ENCODE peak calls at places on chromosomes 6 and 20, in ten cellular contexts. Y, I, E, A, S, X, P, T, U and V are unnamed samples.

GRCh38 chr6:31858707-31859106 is 3.9 kb downstream of the NEU1 start:
- DNase-seq in Y (no peak), I (no peak), E (no peak), A (no peak), S (no peak), X (no peak), P (no peak), T (no peak), U (peak; percentile 2), V (no peak)

GRCh38 chr6:163231356-163232014 is 183.0 kb upstream of the QKI start:
- DNase-seq in Y (no peak), I (no peak), E (no peak), A (no peak), S (no peak), X (no peak), P (peak; percentile 52), T (no peak), U (no peak), V (no peak)

GRCh38 chr6:140494321-140495085 is 1120.1 kb upstream of the CITED2 start:
- DNase-seq in Y (no peak), I (no peak), E (no peak), A (peak; percentile 24), S (no peak), X (peak; percentile 35), P (no peak), T (no peak), U (no peak), V (no peak)

GRCh38 chr6:85452441-85452881 is 2.6 kb downstream of the NT5E start:
- DNase-seq in Y (no peak), I (no peak), E (no peak), A (peak; percentile 68), S (no peak), X (no peak), P (no peak), T (no peak), U (no peak), V (no peak)

GRCh38 chr20:52799130-52799529 is 173.0 kb upstream of the TSHZ2 start:
- DNase-seq in Y (no peak), I (no peak), E (no peak), A (no peak), S (no peak), X (no peak), P (no peak), T (no peak), U (no peak), V (no peak)

GRCh38 chr20:46721476-46721875 is 12.0 kb downstream of the SLC2A10 start:
- DNase-seq in Y (no peak), I (no peak), E (no peak), A (no peak), S (no peak), X (no peak), P (no peak), T (no peak), U (no peak), V (no peak)

GRCh38 chr6:157030756-157031155 is 253.6 kb downstream of the ARID1B start:
- DNase-seq in Y (no peak), I (no peak), E (no peak), A (no peak), S (no peak), X (no peak), P (no peak), T (no peak), U (no peak), V (no peak)

GRCh38 chr20:51541189-51542032 is 1.1 kb downstream of the NFATC2 start:
- DNase-seq in Y (no peak), I (peak; percentile 72), E (peak; percentile 35), A (peak; percentile 32), S (no peak), X (no peak), P (peak; percentile 85), T (peak; percentile 81), U (peak; percentile 83), V (peak; percentile 29)

GRCh38 chr6:21935561-21936028 is 342.0 kb downstream of the SOX4 start:
- DNase-seq in Y (peak; percentile 27), I (peak; percentile 68), E (peak; percentile 29), A (peak; percentile 72), S (no peak), X (peak; percentile 69), P (no peak), T (peak; percentile 79), U (no peak), V (peak; percentile 87)

GRCh38 chr6:33004940-33005339 is 4.5 kb downstream of the HLA-DOA start:
- DNase-seq in Y (no peak), I (no peak), E (no peak), A (no peak), S (no peak), X (no peak), P (no peak), T (no peak), U (no peak), V (no peak)

GRCh38 chr6:33000053-33000452 is 9.3 kb downstream of the HLA-DOA start:
- DNase-seq in Y (peak; percentile 66), I (peak; percentile 77), E (no peak), A (no peak), S (no peak), X (peak; percentile 64), P (peak; percentile 51), T (peak; percentile 88), U (peak; percentile 39), V (peak; percentile 93)

DNA sequence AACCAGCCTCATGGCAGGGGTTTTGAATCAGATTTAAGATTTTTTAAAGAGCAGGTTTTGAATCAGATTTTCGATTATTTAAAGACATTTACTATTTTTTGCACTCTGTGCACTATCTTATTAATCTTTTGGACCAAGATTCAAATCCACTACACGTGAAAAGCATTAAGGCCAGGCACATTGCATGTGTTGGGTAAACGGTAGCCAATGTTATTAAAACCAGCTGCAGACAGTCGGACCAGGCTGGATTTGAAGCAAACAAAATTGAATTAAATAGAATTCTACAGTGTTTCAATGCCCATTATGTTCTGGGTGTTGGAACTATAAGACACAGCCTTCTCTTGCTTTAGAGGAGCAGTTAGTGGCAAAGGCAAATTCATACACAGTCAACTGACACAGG is 7.7 kb downstream of the HLA-DOA start:
- DNase-seq in Y (no peak), I (no peak), E (no peak), A (no peak), S (peak; percentile 63), X (no peak), P (no peak), T (no peak), U (no peak), V (no peak)
- H2AFZ ChIP-seq in Y (no peak overlapping the region), I (no peak overlapping the region), E (no peak overlapping the region), A (no peak overlapping the region), S (no peak overlapping the region), X (no peak overlapping the region), P (no peak overlapping the region), T (no peak overlapping the region), U (no peak overlapping the region), V (no peak overlapping the region)

GRCh38 chr6:148465654-148466053 is 123.0 kb downstream of the SASH1 start:
- DNase-seq in Y (no peak), I (no peak), E (no peak), A (no peak), S (no peak), X (no peak), P (no peak), T (peak; percentile 42), U (no peak), V (no peak)
- H3K27ac ChIP-seq in Y (no peak overlapping the region), I (no peak overlapping the region), E (no peak overlapping the region), A (no peak overlapping the region), S (no peak overlapping the region), X (no peak overlapping the region), P (no peak overlapping the region), T (no peak overlapping the region), U (no peak overlapping the region), V (no peak overlapping the region)

GRCh38 chr20:20547221-20547875 is 165.1 kb downstream of the RALGAPA2 start:
- DNase-seq in Y (no peak), I (peak; percentile 19), E (no peak), A (peak; percentile 5), S (no peak), X (peak; percentile 54), P (no peak), T (peak; percentile 36), U (peak; percentile 28), V (no peak)
- H3K9me2 ChIP-seq in Y (no peaks in the 10 kb centered on the region), I (no peaks in the 10 kb centered on the region), E (no peaks in the 10 kb centered on the region), A (no peaks in the 10 kb centered on the region), S (no peaks in the 10 kb centered on the region), X (no peaks in the 10 kb centered on the region), P (no peaks in the 10 kb centered on the region), T (no peaks in the 10 kb centered on the region), U (no peaks in the 10 kb centered on the region), V (no peaks in the 10 kb centered on the region)

GRCh38 chr6:159819932-159820640 is 20.0 kb downstream of the PNLDC1 start:
- DNase-seq in Y (no peak), I (peak; percentile 54), E (no peak), A (no peak), S (no peak), X (no peak), P (peak; percentile 74), T (no peak), U (no peak), V (no peak)
- H2AFZ ChIP-seq in Y (no peak overlapping the region), I (peak overlapping the region; percentile 78), E (no peak overlapping the region), A (no peak overlapping the region), S (peak overlapping the region; percentile 22), X (no peak overlapping the region), P (peak overlapping the region; percentile 58), T (no peak overlapping the region), U (no peak overlapping the region), V (peak overlapping the region; percentile 74)

DNA sequence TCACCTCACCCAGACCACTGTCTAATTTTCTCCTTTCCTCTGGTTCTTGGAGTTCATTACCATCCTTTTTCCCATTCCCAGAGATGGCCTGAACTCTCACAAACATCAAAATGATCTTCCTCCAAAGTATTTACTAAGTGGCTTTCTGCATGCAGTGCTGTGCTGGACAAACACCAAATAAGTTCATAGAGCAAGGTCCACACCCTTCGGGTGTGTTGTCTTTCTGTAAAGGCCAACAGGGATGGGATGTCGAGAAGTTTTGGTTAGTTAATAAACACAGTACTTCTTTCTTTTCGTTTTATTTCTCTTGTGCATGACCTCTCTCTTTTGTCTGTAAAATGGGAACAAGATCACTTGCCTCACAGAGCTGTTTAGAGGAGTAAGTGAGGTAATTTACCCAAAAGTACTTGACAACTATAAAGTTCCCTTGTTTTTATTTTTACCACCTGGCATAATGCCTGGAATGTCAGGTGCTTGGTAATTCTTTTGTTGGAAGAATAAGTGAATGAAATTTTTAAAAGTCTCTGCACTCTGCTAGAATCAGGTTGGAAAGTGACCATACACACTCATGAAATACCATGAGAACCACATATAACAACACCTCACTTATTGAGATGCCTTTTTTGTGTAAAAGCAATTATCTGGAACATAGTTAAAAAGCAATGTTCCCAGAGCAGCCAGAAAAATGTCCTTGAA is 22.8 kb upstream of the CCN6 start:
- DNase-seq in Y (no peak), I (no peak), E (no peak), A (peak; percentile 31), S (no peak), X (no peak), P (no peak), T (no peak), U (no peak), V (no peak)
- H3K27ac ChIP-seq in Y (no peak overlapping the region), I (no peak overlapping the region), E (no peak overlapping the region), A (no peak overlapping the region), S (no peak overlapping the region), X (no peak overlapping the region), P (no peak overlapping the region), T (no peak overlapping the region), U (peak overlapping the region; percentile 24), V (no peak overlapping the region)

GRCh38 chr6:125277838-125278237 is 23.9 kb downstream of the HDDC2 start:
- DNase-seq in Y (no peak), I (no peak), E (no peak), A (no peak), S (no peak), X (peak; percentile 12), P (no peak), T (no peak), U (no peak), V (no peak)
- H3K9me2 ChIP-seq in Y (no peaks in the 10 kb centered on the region), I (no peaks in the 10 kb centered on the region), E (no peaks in the 10 kb centered on the region), A (no peaks in the 10 kb centered on the region), S (no peaks in the 10 kb centered on the region), X (no peaks in the 10 kb centered on the region), P (no peaks in the 10 kb centered on the region), T (no peaks in the 10 kb centered on the region), U (no peaks in the 10 kb centered on the region), V (no peaks in the 10 kb centered on the region)